ENCODE peak calls at places on chromosomes 11 and 22, in four cellular contexts. One of them, this sample, is unnamed.
A peak's percentile ranks its signal among the peaks of the same experiment; 100 is the strongest.

GRCh38 chr22:20549232-20549841 is 41.9 kb downstream of the MED15 start:
- DNase-seq in HT1080: no peak
- DNase-seq in fibroblast of the aortic adventitia: no peak
- DNase-seq in memory B cell: no peak
- DNase-seq in this sample: peak; percentile 61

GRCh38 chr11:97854877-97855276 is 1165.9 kb upstream of the CNTN5 start:
- DNase-seq in HT1080: no peak
- DNase-seq in fibroblast of the aortic adventitia: no peak
- DNase-seq in memory B cell: no peak
- DNase-seq in this sample: no peak

GRCh38 chr22:42417645-42418303 is 14.4 kb downstream of the NFAM1 start:
- DNase-seq in HT1080: no peak
- DNase-seq in fibroblast of the aortic adventitia: no peak
- DNase-seq in memory B cell: no peak
- DNase-seq in this sample: no peak

GRCh38 chr11:19351426-19351825 is 110.7 kb upstream of the E2F8 start:
- DNase-seq in HT1080: no peak
- DNase-seq in fibroblast of the aortic adventitia: no peak
- DNase-seq in memory B cell: no peak
- DNase-seq in this sample: no peak

GRCh38 chr22:18031670-18032454 is 7.5 kb upstream of the MICAL3 start:
- DNase-seq in HT1080: peak; percentile 98
- DNase-seq in fibroblast of the aortic adventitia: peak; percentile 83
- DNase-seq in memory B cell: no peak
- DNase-seq in this sample: peak; percentile 92

GRCh38 chr11:1278766-1279673 is 30.4 kb downstream of the TOLLIP start:
- DNase-seq in HT1080: no peak
- DNase-seq in fibroblast of the aortic adventitia: no peak
- DNase-seq in memory B cell: no peak
- DNase-seq in this sample: no peak

GRCh38 chr22:31089101-31090100 is 8.3 kb downstream of the SMTN start:
- DNase-seq in HT1080: no peak
- DNase-seq in fibroblast of the aortic adventitia: peak; percentile 53
- DNase-seq in memory B cell: peak; percentile 57
- DNase-seq in this sample: no peak

GRCh38 chr22:26707090-26707489 is 49.7 kb downstream of the MIAT start:
- DNase-seq in HT1080: no peak
- DNase-seq in fibroblast of the aortic adventitia: no peak
- DNase-seq in memory B cell: no peak
- DNase-seq in this sample: no peak

GRCh38 chr11:12598330-12599256 is 75.6 kb upstream of the TEAD1 start:
- DNase-seq in HT1080: peak; percentile 76
- DNase-seq in fibroblast of the aortic adventitia: no peak
- DNase-seq in memory B cell: no peak
- DNase-seq in this sample: peak; percentile 77

GRCh38 chr11:111213256-111213655 is 32.3 kb upstream of the POU2AF2 start:
- DNase-seq in HT1080: peak; percentile 16
- DNase-seq in fibroblast of the aortic adventitia: no peak
- DNase-seq in memory B cell: no peak
- DNase-seq in this sample: no peak

GRCh38 chr22:46675479-46675878 is 55.3 kb downstream of the GRAMD4 start:
- DNase-seq in HT1080: no peak
- DNase-seq in fibroblast of the aortic adventitia: no peak
- DNase-seq in memory B cell: no peak
- DNase-seq in this sample: no peak

GRCh38 chr11:129331871-129332274 is 43.8 kb upstream of the BARX2 start:
- DNase-seq in HT1080: peak; percentile 76
- DNase-seq in fibroblast of the aortic adventitia: peak; percentile 71
- DNase-seq in memory B cell: peak; percentile 47
- DNase-seq in this sample: peak; percentile 75

GRCh38 chr11:103537904-103538502 is 428.8 kb downstream of the DYNC2H1 start:
- DNase-seq in HT1080: peak; percentile 9
- DNase-seq in fibroblast of the aortic adventitia: peak; percentile 59
- DNase-seq in memory B cell: no peak
- DNase-seq in this sample: peak; percentile 71

GRCh38 chr22:22390989-22391388 is 117.6 kb downstream of the ZNF280B start:
- DNase-seq in HT1080: no peak
- DNase-seq in fibroblast of the aortic adventitia: no peak
- DNase-seq in memory B cell: no peak
- DNase-seq in this sample: no peak

GRCh38 chr11:82671451-82671850 is 62.2 kb downstream of the FAM181B start:
- DNase-seq in HT1080: no peak
- DNase-seq in fibroblast of the aortic adventitia: no peak
- DNase-seq in memory B cell: no peak
- DNase-seq in this sample: no peak

GRCh38 chr11:57812634-57813033 is 51.0 kb downstream of the CTNND1 start:
- DNase-seq in HT1080: no peak
- DNase-seq in fibroblast of the aortic adventitia: no peak
- DNase-seq in memory B cell: no peak
- DNase-seq in this sample: no peak

GRCh38 chr11:36564376-36565032 is 3.3 kb upstream of the RAG1 start:
- DNase-seq in HT1080: peak; percentile 40
- DNase-seq in fibroblast of the aortic adventitia: peak; percentile 77
- DNase-seq in memory B cell: no peak
- DNase-seq in this sample: peak; percentile 65

GRCh38 chr22:21642584-21643448 is 714 bp downstream of the SDF2L1 start:
- DNase-seq in HT1080: peak; percentile 59
- DNase-seq in fibroblast of the aortic adventitia: peak; percentile 52
- DNase-seq in memory B cell: peak; percentile 62
- DNase-seq in this sample: peak; percentile 50

GRCh38 chr22:43000441-43001175 is 14.3 kb downstream of the PACSIN2 start:
- DNase-seq in HT1080: peak; percentile 33
- DNase-seq in fibroblast of the aortic adventitia: peak; percentile 61
- DNase-seq in memory B cell: no peak
- DNase-seq in this sample: peak; percentile 62

GRCh38 chr11:17386331-17387084 is 2.0 kb downstream of the KCNJ11 start:
- DNase-seq in HT1080: peak; percentile 28
- DNase-seq in fibroblast of the aortic adventitia: peak; percentile 46
- DNase-seq in memory B cell: no peak
- DNase-seq in this sample: peak; percentile 55

GRCh38 chr11:843818-844692 is 1.4 kb downstream of the TSPAN4 start:
- DNase-seq in HT1080: peak; percentile 96
- DNase-seq in fibroblast of the aortic adventitia: peak; percentile 99
- DNase-seq in memory B cell: no peak
- DNase-seq in this sample: peak; percentile 89

GRCh38 chr22:50729391-50730012 is 8.5 kb upstream of the ACR start:
- DNase-seq in HT1080: no peak
- DNase-seq in fibroblast of the aortic adventitia: no peak
- DNase-seq in memory B cell: no peak
- DNase-seq in this sample: no peak

GRCh38 chr11:100851584-100852152 is 164.6 kb downstream of the ARHGAP42 start:
- DNase-seq in HT1080: no peak
- DNase-seq in fibroblast of the aortic adventitia: no peak
- DNase-seq in memory B cell: no peak
- DNase-seq in this sample: no peak

GRCh38 chr11:66407651-66408050 is 13.2 kb upstream of the NPAS4 start:
- DNase-seq in HT1080: no peak
- DNase-seq in fibroblast of the aortic adventitia: no peak
- DNase-seq in memory B cell: no peak
- DNase-seq in this sample: no peak

GRCh38 chr22:23533771-23534191 is 46.3 kb downstream of the IGLL1 start:
- DNase-seq in HT1080: no peak
- DNase-seq in fibroblast of the aortic adventitia: no peak
- DNase-seq in memory B cell: no peak
- DNase-seq in this sample: no peak

GRCh38 chr22:36220457-36220921 is 18.8 kb downstream of the APOL2 start:
- DNase-seq in HT1080: peak; percentile 58
- DNase-seq in fibroblast of the aortic adventitia: peak; percentile 36
- DNase-seq in memory B cell: no peak
- DNase-seq in this sample: peak; percentile 90

GRCh38 chr11:86519064-86519911 is 144.6 kb downstream of the CCDC81 start:
- DNase-seq in HT1080: no peak
- DNase-seq in fibroblast of the aortic adventitia: peak; percentile 92
- DNase-seq in memory B cell: no peak
- DNase-seq in this sample: peak; percentile 93

GRCh38 chr11:134034496-134035381 is 34.1 kb upstream of the JAM3 start:
- DNase-seq in HT1080: no peak
- DNase-seq in fibroblast of the aortic adventitia: no peak
- DNase-seq in memory B cell: no peak
- DNase-seq in this sample: no peak

GRCh38 chr11:117725048-117725734 is 71.8 kb downstream of the DSCAML1 start:
- DNase-seq in HT1080: no peak
- DNase-seq in fibroblast of the aortic adventitia: no peak
- DNase-seq in memory B cell: no peak
- DNase-seq in this sample: no peak

GRCh38 chr22:49193348-49193747 is 634.3 kb downstream of the BRD1 start:
- DNase-seq in HT1080: no peak
- DNase-seq in fibroblast of the aortic adventitia: no peak
- DNase-seq in memory B cell: no peak
- DNase-seq in this sample: no peak

GRCh38 chr11:66856496-66857233 is at the start of gene LRFN4:
- DNase-seq in HT1080: no peak
- DNase-seq in fibroblast of the aortic adventitia: no peak
- DNase-seq in memory B cell: peak; percentile 75
- DNase-seq in this sample: no peak

GRCh38 chr11:22807855-22808558 is 21.6 kb downstream of the SVIP start:
- DNase-seq in HT1080: peak; percentile 67
- DNase-seq in fibroblast of the aortic adventitia: peak; percentile 55
- DNase-seq in memory B cell: no peak
- DNase-seq in this sample: peak; percentile 58

GRCh38 chr11:7348432-7349298 is 97.0 kb downstream of the SYT9 start:
- DNase-seq in HT1080: no peak
- DNase-seq in fibroblast of the aortic adventitia: no peak
- DNase-seq in memory B cell: no peak
- DNase-seq in this sample: no peak

GRCh38 chr11:116931206-116931953 is 94.0 kb upstream of the APOA1 start:
- DNase-seq in HT1080: peak; percentile 64
- DNase-seq in fibroblast of the aortic adventitia: peak; percentile 40
- DNase-seq in memory B cell: no peak
- DNase-seq in this sample: no peak

GRCh38 chr11:76159983-76160661 is 46.2 kb downstream of the WNT11 start:
- DNase-seq in HT1080: no peak
- DNase-seq in fibroblast of the aortic adventitia: no peak
- DNase-seq in memory B cell: no peak
- DNase-seq in this sample: no peak